ENCODE peak calls at places on chromosomes 1 and 21, in eight cellular contexts. A is cardiac muscle cell, H is spleen, X is stomach, V is GM12878, D is uterus, O is GM12865, N is astrocyte. G is an unnamed sample.

GRCh38 chr1:227733751-227734545 is 1.2 kb downstream of the JMJD4 start:
- DNase-seq in O (no peak), N (no peak), V (no peak), D (no peak), X (no peak), H (no peak), A (no peak), G (no peak)

GRCh38 chr21:45167796-45168222 is 93.4 kb downstream of the ADARB1 start:
- DNase-seq in O (no peak), A (no peak), V (no peak), N (peak), H (no peak), X (no peak), D (no peak), G (peak)

GRCh38 chr21:38095220-38095619 is 161.6 kb upstream of the KCNJ15 start:
- DNase-seq in V (no peak), H (no peak), O (no peak), N (no peak), X (no peak), D (no peak), A (no peak), G (no peak)

GRCh38 chr1:52569333-52570265 is 16.7 kb upstream of the TUT4 start:
- DNase-seq in V (no peak), O (no peak), N (no peak), D (no peak), H (no peak), A (no peak), X (no peak), G (no peak)

GRCh38 chr1:36818771-36819170 is 215.5 kb downstream of the GRIK3 start:
- DNase-seq in H (peak), V (no peak), D (no peak), N (no peak), X (no peak), A (no peak), O (no peak), G (no peak)

GRCh38 chr1:109499661-109500536 is 6.0 kb downstream of the CYB561D1 start:
- DNase-seq in X (peak), D (no peak), O (peak), N (peak), H (no peak), A (peak), V (no peak), G (peak)

GRCh38 chr1:217029311-217030157 is 306.3 kb upstream of the ESRRG start:
- DNase-seq in O (no peak), N (peak), A (no peak), X (peak), V (no peak), H (no peak), D (no peak), G (peak)

GRCh38 chr1:203199002-203199401 is 12.5 kb upstream of the CHI3L1 start:
- DNase-seq in V (no peak), H (no peak), X (no peak), D (no peak), N (no peak), A (no peak), O (no peak), G (no peak)

GRCh38 chr1:100543640-100544039 is 5.7 kb downstream of the GPR88 start:
- DNase-seq in A (no peak), V (no peak), D (no peak), O (peak), N (no peak), X (no peak), H (no peak), G (no peak)

GRCh38 chr1:51170342-51170741 is 65.7 kb upstream of the RNF11 start:
- DNase-seq in O (no peak), A (no peak), V (no peak), D (no peak), H (no peak), N (no peak), X (no peak), G (no peak)

GRCh38 chr1:201904579-201904978 is 15.9 kb downstream of the SHISA4 start:
- DNase-seq in X (no peak), V (no peak), O (no peak), H (no peak), A (peak), N (peak), D (peak), G (peak)

GRCh38 chr1:45493116-45493697 is 2.2 kb upstream of the TESK2 start:
- DNase-seq in N (no peak), D (peak), A (peak), O (peak), V (no peak), H (peak), X (peak), G (peak)

GRCh38 chr1:3581296-3581695 is 30.0 kb downstream of the MEGF6 start:
- DNase-seq in X (no peak), V (no peak), N (no peak), O (no peak), A (no peak), H (no peak), D (no peak), G (no peak)

GRCh38 chr21:29423051-29423450 is 124.3 kb downstream of the BACH1 start:
- DNase-seq in A (no peak), V (no peak), O (no peak), X (no peak), N (no peak), H (no peak), D (no peak), G (no peak)

GRCh38 chr1:229106526-229107105 is 164.3 kb upstream of the RAB4A start:
- DNase-seq in X (no peak), O (no peak), D (no peak), V (no peak), N (no peak), H (no peak), A (no peak), G (no peak)

DNA sequence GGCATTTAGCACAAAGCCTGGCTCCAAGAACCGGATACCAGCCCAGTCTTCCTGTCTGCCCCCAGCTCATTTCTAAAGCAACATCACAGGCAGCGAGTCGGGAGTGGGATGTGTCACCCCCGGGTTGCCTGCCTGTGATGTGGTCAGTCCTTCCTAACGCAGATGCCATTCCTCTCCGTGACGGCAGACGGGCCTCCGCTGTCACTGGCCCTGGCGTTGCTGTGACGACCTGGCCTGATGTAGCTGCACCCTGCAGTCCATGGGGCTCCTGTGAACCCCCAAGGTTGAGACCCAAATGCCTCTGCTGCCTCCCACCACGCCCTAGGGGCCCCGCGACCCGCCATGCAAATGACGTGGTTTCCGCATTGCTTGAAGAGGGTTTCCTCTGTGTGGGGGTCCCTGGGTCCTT is 12.3 kb downstream of the TNFRSF1B start:
- DNase-seq in V (no peak), H (no peak), O (peak), D (peak), N (peak), A (no peak), X (no peak), G (peak)
- H3K4me3 ChIP-seq in V (no peak), H (no peak), O (no peak), D (no peak), N (no peak), A (no peak), X (no peak), G (no peak)

GRCh38 chr1:118988186-118989005 is at the start of gene TBX15:
- DNase-seq in A (no peak), N (no peak), X (no peak), O (no peak), D (no peak), V (no peak), H (no peak), G (peak)
- H3K4me3 ChIP-seq in A (peak), N (peak), X (peak), O (no peak), D (peak), V (no peak), H (peak), G (peak)

DNA sequence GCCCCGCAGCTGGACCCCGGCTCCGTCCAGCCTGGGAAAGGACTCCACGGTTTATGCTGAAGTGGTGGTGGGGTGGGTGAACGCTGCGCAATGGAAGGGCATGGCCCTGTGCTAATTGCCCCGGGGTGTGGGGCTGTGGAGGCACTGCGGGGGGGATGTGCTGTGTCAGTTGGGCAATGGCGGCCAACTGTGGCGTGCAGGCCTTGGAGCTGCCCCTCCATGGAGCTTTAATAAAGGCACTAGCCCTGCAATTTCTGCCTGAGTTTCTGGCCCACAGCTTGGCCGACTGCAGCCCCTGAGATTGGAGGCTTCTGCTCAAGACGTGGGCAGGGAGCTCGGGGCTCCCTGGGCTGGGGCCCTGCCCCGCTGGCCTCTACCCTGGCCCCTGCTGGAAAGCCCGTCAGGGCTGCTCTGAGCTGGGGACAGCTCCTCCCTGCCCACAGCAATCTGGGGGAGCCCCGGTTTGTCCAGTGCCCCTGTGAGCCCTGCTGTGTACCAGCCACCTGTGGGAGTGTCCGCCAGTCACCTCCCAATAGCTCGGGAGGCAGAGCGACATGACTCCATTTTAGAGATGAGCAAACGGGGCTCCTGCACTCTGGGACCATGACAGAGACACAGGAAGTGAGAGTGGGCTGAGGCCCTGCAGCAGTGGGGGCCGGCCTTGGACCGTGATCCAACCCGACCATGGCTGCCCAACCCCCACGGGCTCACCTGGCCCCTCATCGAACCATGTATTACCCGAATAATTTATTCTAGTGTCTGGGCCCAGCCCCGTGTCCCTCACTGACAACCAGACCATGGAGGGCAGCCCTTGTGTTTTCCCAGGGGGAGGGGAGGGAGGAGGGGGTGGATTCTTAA is 8.7 kb upstream of the TNFRSF14 start:
- DNase-seq in V (no peak), D (no peak), A (no peak), H (peak), X (no peak), N (no peak), O (peak), G (no peak)
- H3K4me3 ChIP-seq in V (peak), D (peak), A (peak), H (peak), X (peak), N (no peak), O (peak), G (peak)

GRCh38 chr1:154968731-154969130 is 1.8 kb downstream of the SHC1 start:
- DNase-seq in X (no peak), A (no peak), D (no peak), O (no peak), N (no peak), H (no peak), V (no peak), G (no peak)
- H3K4me3 ChIP-seq in X (no peak), A (no peak), D (no peak), O (no peak), N (peak), H (no peak), V (no peak), G (peak)

DNA sequence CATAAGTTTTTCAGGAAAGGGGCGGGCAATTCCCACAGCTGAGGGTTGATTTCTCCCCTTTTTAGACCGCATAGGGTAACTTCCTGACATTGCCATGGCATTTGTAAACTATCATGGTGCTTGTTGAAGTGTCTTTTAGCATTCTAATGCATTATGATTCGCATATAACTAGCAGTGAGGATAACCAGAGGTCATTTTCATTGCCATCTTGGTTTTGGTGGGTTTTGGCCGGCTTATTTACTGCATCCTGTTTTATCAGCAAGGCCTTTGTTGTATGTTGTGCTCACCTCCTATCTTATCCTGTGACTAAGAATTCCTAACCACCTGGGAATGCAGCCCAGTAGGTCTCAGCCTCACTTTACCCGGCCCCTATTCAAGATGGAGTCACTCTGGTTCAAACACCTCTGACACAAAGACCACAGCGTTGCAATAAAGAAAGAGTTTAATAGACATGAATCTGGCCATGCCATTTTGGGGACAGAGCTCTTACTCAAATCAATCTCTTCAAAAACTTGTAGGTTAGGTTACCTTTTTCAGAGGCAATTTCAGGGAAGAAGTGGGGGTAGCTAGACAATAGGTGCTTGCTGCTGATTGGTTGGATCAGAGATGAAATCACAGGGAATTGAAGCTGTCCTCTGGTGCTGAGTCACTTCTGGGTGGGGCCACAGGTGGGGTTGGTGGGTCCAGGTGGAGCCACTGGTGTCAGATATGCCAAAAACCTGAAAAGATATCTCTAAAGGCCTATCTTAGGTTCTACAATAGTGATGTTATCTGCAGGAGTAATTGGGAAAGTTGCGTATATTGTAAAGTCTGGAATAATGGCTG is 23.3 kb downstream of the TBX19 start:
- DNase-seq in X (no peak), H (no peak), D (no peak), V (no peak), N (no peak), A (no peak), O (no peak), G (no peak)
- H3K4me3 ChIP-seq in X (no peak), H (no peak), D (no peak), V (no peak), N (no peak), A (no peak), O (no peak), G (no peak)

G was measured in AG10803.